ENCODE peak calls at places on chromosomes 4 and X, in six cellular contexts. B is cardiac muscle cell, N is IMR-90, V is breast epithelium, L is spleen, I is endothelial cell of umbilical vein. A is an unnamed sample.

GRCh38 chr4:3196670-3197359 is 52.1 kb upstream of the MSANTD1 start:
- DNase-seq in B (no peak), N (no peak), V (no peak), L (no peak), I (no peak), A (no peak)

GRCh38 chr4:186326391-186326790 is 60.4 kb downstream of the F11 start:
- DNase-seq in B (no peak), N (peak), V (no peak), L (no peak), I (no peak), A (no peak)

GRCh38 chr4:184268574-184269160 is 51.0 kb upstream of the ENPP6 start:
- DNase-seq in B (no peak), N (no peak), V (no peak), L (no peak), I (peak), A (no peak)

GRCh38 chrX:20637351-20637750 is 370.6 kb upstream of the RPS6KA3 start:
- DNase-seq in B (no peak), N (no peak), V (no peak), L (no peak), I (no peak), A (no peak)

GRCh38 chr4:140743194-140743931 is 12.8 kb downstream of the TBC1D9 start:
- DNase-seq in B (peak), N (peak), V (peak), L (no peak), I (peak), A (no peak)

GRCh38 chr4:19689511-19689910 is 562.2 kb upstream of the SLIT2 start:
- DNase-seq in B (no peak), N (peak), V (no peak), L (no peak), I (peak), A (no peak)

GRCh38 chrX:118519411-118520205 is 24.0 kb downstream of the DOCK11 start:
- DNase-seq in B (no peak), N (peak), V (no peak), L (no peak), I (no peak), A (no peak)

GRCh38 chr4:39278476-39278875 is 87.7 kb downstream of the RFC1 start:
- DNase-seq in B (no peak), N (no peak), V (no peak), L (no peak), I (no peak), A (no peak)

GRCh38 chr4:118277243-118277642 is 75.6 kb downstream of the PRSS12 start:
- DNase-seq in B (no peak), N (no peak), V (no peak), L (no peak), I (no peak), A (no peak)

GRCh38 chr4:170399894-170400293 is 310.1 kb upstream of the AADAT start:
- DNase-seq in B (no peak), N (no peak), V (no peak), L (no peak), I (no peak), A (no peak)

GRCh38 chr4:48372272-48372671 is 30.9 kb downstream of the SLAIN2 start:
- DNase-seq in B (no peak), N (no peak), V (no peak), L (no peak), I (no peak), A (no peak)

GRCh38 chrX:138014577-138014976 is 448.6 kb downstream of the ZIC3 start:
- DNase-seq in B (no peak), N (no peak), V (no peak), L (no peak), I (no peak), A (no peak)

GRCh38 chr4:101284546-101284945 is 62.8 kb downstream of the PPP3CA start:
- DNase-seq in B (no peak), N (no peak), V (no peak), L (no peak), I (peak), A (no peak)

GRCh38 chr4:170497105-170497504 is 407.3 kb upstream of the AADAT start:
- DNase-seq in B (no peak), N (no peak), V (no peak), L (no peak), I (no peak), A (no peak)

GRCh38 chr4:126364290-126364978 is 1049.7 kb downstream of the FAT4 start:
- DNase-seq in B (no peak), N (peak), V (no peak), L (no peak), I (peak), A (no peak)

GRCh38 chrX:45517090-45517973 is 316.7 kb upstream of the DIPK2B start:
- DNase-seq in B (no peak), N (peak), V (no peak), L (no peak), I (peak), A (no peak)

GRCh38 chrX:68238568-68238967 is 194.7 kb downstream of the OPHN1 start:
- DNase-seq in B (no peak), N (no peak), V (no peak), L (no peak), I (no peak), A (no peak)

GRCh38 chr4:181008164-181008563 is 1235.0 kb upstream of the TENM3 start:
- DNase-seq in B (no peak), N (no peak), V (no peak), L (no peak), I (no peak), A (no peak)

GRCh38 chrX:43707812-43708548 is 51.9 kb downstream of the MAOA start:
- DNase-seq in B (no peak), N (no peak), V (peak), L (no peak), I (peak), A (no peak)

GRCh38 chr4:53601251-53601764 is 10.0 kb upstream of the LNX1 start:
- DNase-seq in B (peak), N (no peak), V (peak), L (no peak), I (peak), A (no peak)

GRCh38 chr4:44232262-44232661 is 216.3 kb downstream of the KCTD8 start:
- DNase-seq in B (no peak), N (no peak), V (no peak), L (no peak), I (no peak), A (no peak)

GRCh38 chr4:44235897-44236296 is 212.7 kb downstream of the KCTD8 start:
- DNase-seq in B (no peak), N (no peak), V (no peak), L (no peak), I (no peak), A (no peak)

GRCh38 chr4:44237643-44238042 is 211.0 kb downstream of the KCTD8 start:
- DNase-seq in B (no peak), N (no peak), V (no peak), L (no peak), I (no peak), A (no peak)
- H3K4me3 ChIP-seq in B (no peak), N (no peak), V (no peak), L (no peak), I (no peak), A (no peak)

DNA sequence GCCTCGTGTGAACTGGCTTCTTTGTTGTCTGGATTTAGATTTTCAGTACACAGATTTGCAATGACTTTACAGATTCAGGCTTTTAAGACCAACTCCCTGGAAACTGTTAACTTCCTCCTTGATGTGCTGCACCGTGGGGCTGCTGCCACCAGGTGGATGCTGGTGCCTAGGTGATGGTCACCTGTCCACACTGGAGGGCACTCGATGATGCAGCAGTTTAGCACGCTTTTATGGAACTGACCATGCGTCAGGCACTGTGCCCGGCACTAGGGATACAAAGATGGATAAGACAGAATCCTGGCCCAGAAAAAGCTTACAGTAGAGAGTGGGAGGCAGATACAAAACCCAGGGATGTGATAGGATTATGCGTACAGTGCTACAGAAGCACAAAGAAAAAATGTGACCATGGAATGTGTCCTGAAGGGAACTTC is 180.7 kb downstream of the CEP135 start:
- DNase-seq in B (no peak), N (no peak), V (no peak), L (no peak), I (no peak), A (no peak)
- TF ChIP-seq CTCF in B (peak), N (no peak), V (no peak), L (no peak), I (no peak), A (no peak)

DNA sequence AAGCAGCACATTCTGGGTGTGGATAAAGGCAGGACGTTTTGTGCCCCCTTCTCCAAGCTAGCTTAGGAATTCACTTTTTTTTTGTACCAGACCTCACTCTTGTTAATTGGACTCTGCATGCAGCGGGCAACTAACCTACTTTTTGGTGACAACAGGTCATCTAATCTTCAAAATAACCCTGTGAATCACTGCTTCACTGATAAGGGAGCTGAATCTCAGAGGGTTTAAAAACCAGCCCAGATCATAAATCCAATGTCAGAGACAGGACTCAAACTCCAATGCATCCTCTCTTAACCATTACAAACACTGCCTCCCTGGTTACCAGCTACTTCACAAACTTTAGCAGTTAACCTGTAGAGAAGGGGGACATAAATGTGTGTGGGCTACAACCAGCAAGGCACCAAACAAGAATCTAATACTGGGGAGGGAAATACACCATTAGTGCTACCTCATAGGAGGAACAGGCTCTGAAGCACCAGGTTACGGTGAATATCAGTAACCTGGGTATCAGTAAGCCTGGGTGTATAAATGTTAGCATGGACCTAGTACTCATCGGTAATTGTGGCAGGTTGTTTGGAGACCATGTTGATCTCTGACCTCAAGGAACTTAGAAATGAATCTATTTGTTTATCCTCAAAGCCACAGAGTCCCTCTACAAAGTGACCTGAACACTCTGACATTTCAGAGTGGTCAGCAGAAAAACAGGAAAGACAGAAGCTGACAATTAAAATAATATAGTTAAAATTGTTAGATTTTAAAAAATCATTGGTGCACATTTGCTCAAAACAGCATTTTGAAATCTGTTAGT is 2.6 kb downstream of the TIFA start:
- DNase-seq in B (no peak), N (no peak), V (no peak), L (no peak), I (no peak), A (no peak)
- H3K27ac ChIP-seq in B (no peak), N (no peak), V (peak), L (peak), I (no peak), A (no peak)

DNA sequence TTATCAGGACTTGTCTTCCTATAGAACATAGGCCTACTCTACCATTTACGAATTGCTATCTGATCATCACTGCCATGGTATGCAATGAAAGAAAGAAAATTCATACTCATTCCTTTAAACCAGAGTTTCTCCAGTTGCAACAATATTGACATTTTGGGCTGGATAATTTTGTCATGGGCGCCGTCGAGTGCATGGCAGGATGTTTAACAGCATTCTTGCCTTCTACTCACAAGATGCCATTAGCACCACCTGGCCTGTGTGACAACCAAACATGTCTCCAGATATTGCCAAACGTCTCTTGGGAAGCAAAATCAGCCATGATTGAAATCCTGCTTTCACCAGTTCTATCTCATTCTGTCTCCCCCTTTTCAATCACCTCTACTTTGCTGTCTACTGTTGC is 63.6 kb upstream of the ARHGAP24 start:
- DNase-seq in B (no peak), N (no peak), V (no peak), L (no peak), I (no peak), A (no peak)
- H3K4me3 ChIP-seq in B (no peak), N (no peak), V (no peak), L (no peak), I (no peak), A (no peak)

GRCh38 chr4:73431813-73432168 is 4.2 kb upstream of the AFP start:
- DNase-seq in B (no peak), N (no peak), V (no peak), L (no peak), I (no peak), A (no peak)

GRCh38 chr4:73435984-73436383 is at the start of gene AFP:
- DNase-seq in B (no peak), N (no peak), V (no peak), L (no peak), I (no peak), A (no peak)

GRCh38 chr4:73433140-73433539 is 2.9 kb upstream of the AFP start:
- DNase-seq in B (no peak), N (no peak), V (no peak), L (no peak), I (no peak), A (no peak)

GRCh38 chr4:73432169-73433000 is 3.6 kb upstream of the AFP start:
- DNase-seq in B (no peak), N (no peak), V (no peak), L (no peak), I (no peak), A (no peak)

GRCh38 chr4:73434311-73434710 is 1.7 kb upstream of the AFP start:
- DNase-seq in B (peak), N (peak), V (no peak), L (no peak), I (peak), A (no peak)
- TF ChIP-seq CTCF in B (peak), N (peak), V (no peak), L (no peak), I (peak), A (peak)

GRCh38 chr4:142264961-142265360 is 581.1 kb downstream of the INPP4B start:
- DNase-seq in B (peak), N (peak), V (no peak), L (no peak), I (no peak), A (no peak)

GRCh38 chr4:142265536-142265935 is 580.6 kb downstream of the INPP4B start:
- DNase-seq in B (no peak), N (peak), V (no peak), L (no peak), I (peak), A (no peak)

GRCh38 chr4:142267101-142267500 is 579.0 kb downstream of the INPP4B start:
- DNase-seq in B (no peak), N (no peak), V (no peak), L (no peak), I (no peak), A (no peak)

GRCh38 chr4:142265946-142266345 is 580.2 kb downstream of the INPP4B start:
- DNase-seq in B (no peak), N (no peak), V (no peak), L (no peak), I (no peak), A (no peak)

GRCh38 chr4:142262956-142263355 is 583.1 kb downstream of the INPP4B start:
- DNase-seq in B (no peak), N (no peak), V (no peak), L (no peak), I (peak), A (no peak)
- H3K27ac ChIP-seq in B (no peak), N (peak), V (no peak), L (no peak), I (no peak), A (no peak)

GRCh38 chrX:23954396-23954795 is 46.6 kb downstream of the CXorf58 start:
- DNase-seq in B (no peak), N (no peak), V (no peak), L (no peak), I (no peak), A (no peak)
- H3K4me3 ChIP-seq in B (no peak), N (no peak), V (no peak), L (no peak), I (no peak), A (no peak)

GRCh38 chrX:130166503-130166777 is 799 bp upstream of the AIFM1 start:
- DNase-seq in B (no peak), N (no peak), V (no peak), L (no peak), I (no peak), A (no peak)
- TF ChIP-seq CTCF in B (no peak), N (no peak), V (no peak), L (no peak), I (no peak), A (no peak)

DNA sequence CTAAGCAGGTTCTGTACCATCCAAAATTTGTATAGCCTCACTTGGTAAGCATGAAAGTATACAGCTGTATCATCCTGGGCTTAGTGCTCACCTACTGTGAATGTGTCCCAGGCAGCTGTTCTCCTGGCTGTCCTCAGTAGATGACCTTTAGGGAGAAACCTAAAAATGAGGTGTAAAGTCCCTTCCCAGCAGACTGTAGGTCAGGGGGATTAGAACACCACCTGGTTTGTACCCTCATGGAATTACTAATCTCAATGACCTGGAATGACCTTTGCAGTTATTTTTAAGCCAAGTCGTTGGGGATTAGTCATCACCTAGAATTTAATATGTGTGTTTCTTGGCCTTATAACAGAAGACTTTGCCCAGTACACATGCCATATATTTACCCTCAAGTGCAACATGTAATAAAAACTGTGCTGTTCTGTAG is 39.1 kb upstream of the MBTPS2 start:
- DNase-seq in B (no peak), N (peak), V (no peak), L (no peak), I (no peak), A (no peak)
- H3K27ac ChIP-seq in B (no peak), N (no peak), V (peak), L (no peak), I (no peak), A (no peak)

A was measured in dorsolateral prefrontal cortex.